ENCODE peak calls at places on chromosomes 11 and 22, in eight cellular contexts. B is fibroblast of lung; Y is CD4-positive, alpha-beta memory T cell; C is left ventricle myocardium inferior; S is activated effector memory CD4-positive, alpha-beta T cell treated with anti-CD3 and anti-CD28 coated beads, Interleukin-2, amount 50 U/mL, for 16 hours; P is dorsolateral prefrontal cortex; W is CD8-positive, alpha-beta T cell; D is NCI-H524 treated with DMSO at 0.1 percent for 48 hours. U is an unnamed sample.

GRCh38 chr11:47955356-47955755 is 25.0 kb upstream of the PTPRJ start:
- DNase-seq in P (no peak), C (no peak), D (no peak), Y (no peak), B (no peak), W (no peak), S (no peak), U (no peak)

GRCh38 chr22:49961601-49962011 is 1.0 kb downstream of the PIM3 start:
- DNase-seq in Y (no peak), P (peak), C (peak), S (no peak), W (no peak), B (no peak), D (no peak), U (no peak)

GRCh38 chr11:19557720-19558140 is 154.9 kb upstream of the NAV2 start:
- DNase-seq in B (peak), Y (peak), S (peak), P (peak), C (peak), D (no peak), W (peak), U (peak)

GRCh38 chr11:42543844-42544243 is 768.0 kb upstream of the API5 start:
- DNase-seq in Y (no peak), S (no peak), B (no peak), D (no peak), W (no peak), P (no peak), C (no peak), U (no peak)

GRCh38 chr11:117900720-117901440 is 24.4 kb upstream of the FXYD6 start:
- DNase-seq in W (no peak), C (no peak), P (no peak), D (no peak), B (no peak), S (peak), Y (no peak), U (no peak)

GRCh38 chr11:122209619-122210377 is 93.8 kb upstream of the BLID start:
- DNase-seq in S (no peak), W (no peak), C (peak), Y (no peak), D (no peak), P (no peak), B (peak), U (peak)

GRCh38 chr11:131827440-131827839 is 457.0 kb downstream of the NTM start:
- DNase-seq in C (no peak), B (no peak), W (no peak), D (no peak), Y (no peak), P (no peak), S (no peak), U (no peak)

GRCh38 chr11:77127969-77128691 is at the start of gene MYO7A:
- DNase-seq in P (no peak), D (peak), Y (no peak), B (peak), C (peak), W (no peak), S (no peak), U (peak)

GRCh38 chr11:128919192-128919591 is 23.5 kb downstream of the TP53AIP1 start:
- DNase-seq in S (no peak), D (no peak), W (no peak), P (no peak), C (peak), B (no peak), Y (no peak), U (no peak)

GRCh38 chr22:37133304-37134018 is 16.3 kb downstream of the IL2RB start:
- DNase-seq in D (no peak), B (no peak), S (no peak), W (no peak), P (no peak), Y (no peak), C (no peak), U (no peak)

GRCh38 chr11:59560290-59560701 is 49.0 kb downstream of the OR4D9 start:
- DNase-seq in W (peak), C (no peak), B (peak), P (no peak), S (peak), D (peak), Y (peak), U (peak)

GRCh38 chr22:37063436-37064420 is 12.2 kb downstream of the KCTD17 start:
- DNase-seq in B (no peak), C (no peak), W (peak), D (no peak), Y (peak), S (no peak), P (no peak), U (no peak)

GRCh38 chr22:46062971-46063631 is 86.1 kb upstream of the WNT7B start:
- DNase-seq in C (peak), W (no peak), P (peak), B (no peak), D (no peak), S (peak), Y (no peak), U (peak)

GRCh38 chr11:44877908-44878459 is 72.7 kb downstream of the TP53I11 start:
- DNase-seq in W (no peak), D (no peak), C (no peak), S (no peak), Y (no peak), B (no peak), P (no peak), U (no peak)

GRCh38 chr11:71179877-71180276 is 72.5 kb downstream of the SHANK2 start:
- DNase-seq in P (no peak), W (no peak), B (no peak), D (no peak), C (no peak), S (peak), Y (no peak), U (no peak)

GRCh38 chr11:126824035-126824607 is 176.4 kb downstream of the KIRREL3 start:
- DNase-seq in B (no peak), S (no peak), P (no peak), W (no peak), C (no peak), D (no peak), Y (no peak), U (no peak)

GRCh38 chr22:46568102-46568809 is 30.8 kb upstream of the CELSR1 start:
- DNase-seq in W (no peak), Y (no peak), P (no peak), D (no peak), C (peak), B (no peak), S (no peak), U (no peak)

U was measured in testis.